ENCODE peak calls at places on chromosomes 12 and 14, in four cellular contexts. R, W, V and P are unnamed samples.

GRCh38 chr14:75911883-75912282 is 69.9 kb downstream of the TGFB3 start:
- DNase-seq in R (peak), W (no peak), V (no peak), P (no peak)

GRCh38 chr12:59320112-59320511 is 275.7 kb upstream of the SLC16A7 start:
- DNase-seq in R (no peak), W (no peak), V (no peak), P (no peak)

GRCh38 chr12:18461738-18462137 is 200.4 kb downstream of the PIK3C2G start:
- DNase-seq in R (no peak), W (no peak), V (no peak), P (no peak)

GRCh38 chr14:51953996-51954395 is 35.4 kb upstream of the RTRAF start:
- DNase-seq in R (no peak), W (no peak), V (no peak), P (no peak)

GRCh38 chr14:34363733-34364134 is 98.3 kb downstream of the SPTSSA start:
- DNase-seq in R (no peak), W (no peak), V (no peak), P (no peak)

GRCh38 chr14:95314609-95315008 is 5.1 kb downstream of the CLMN start:
- DNase-seq in R (no peak), W (no peak), V (peak), P (peak)

GRCh38 chr12:62792526-62792925 is 142.4 kb downstream of the PPM1H start:
- DNase-seq in R (no peak), W (no peak), V (no peak), P (no peak)

GRCh38 chr14:97442363-97442762 is 645.2 kb downstream of the VRK1 start:
- DNase-seq in R (no peak), W (no peak), V (peak), P (no peak)

GRCh38 chr14:59098377-59098776 is 90.1 kb upstream of the DAAM1 start:
- DNase-seq in R (no peak), W (no peak), V (no peak), P (no peak)

GRCh38 chr14:94342334-94342934 is 19.3 kb upstream of the SERPINA6 start:
- DNase-seq in R (no peak), W (no peak), V (peak), P (no peak)

GRCh38 chr12:1949771-1950470 is 31.5 kb upstream of the CACNA2D4 start:
- DNase-seq in R (peak), W (no peak), V (no peak), P (no peak)

GRCh38 chr12:107458163-107458562 is 227.4 kb upstream of the PWP1 start:
- DNase-seq in R (no peak), W (no peak), V (no peak), P (no peak)

GRCh38 chr12:107450541-107450940 is 235.1 kb upstream of the PWP1 start:
- DNase-seq in R (no peak), W (no peak), V (no peak), P (no peak)

GRCh38 chr12:107457536-107457935 is 228.1 kb upstream of the PWP1 start:
- DNase-seq in R (no peak), W (no peak), V (no peak), P (no peak)

GRCh38 chr12:107451246-107451645 is 234.4 kb upstream of the PWP1 start:
- DNase-seq in R (no peak), W (no peak), V (no peak), P (no peak)

DNA sequence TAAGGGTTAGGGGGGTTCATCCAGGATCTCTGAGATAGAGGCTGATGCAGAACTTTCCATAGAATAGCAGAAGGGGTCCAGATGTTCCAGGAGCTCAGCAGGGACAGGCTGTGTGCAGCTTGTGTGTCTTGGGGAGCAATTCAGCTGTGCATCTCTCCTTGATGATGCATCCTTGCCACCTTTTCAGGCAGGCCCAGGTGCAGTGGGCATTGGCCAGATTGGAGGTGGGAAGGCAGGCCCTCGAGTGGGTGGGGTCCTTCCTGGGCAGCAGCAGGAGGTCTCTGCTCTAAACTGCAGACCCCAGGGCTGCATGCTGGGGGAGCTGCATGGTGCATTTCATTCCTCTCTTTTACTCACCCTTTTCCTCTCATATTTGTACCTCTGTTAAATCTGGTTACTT is 231.2 kb upstream of the PWP1 start:
- DNase-seq in R (no peak), W (no peak), V (no peak), P (no peak)
- TF ChIP-seq CTCF in R (no peak), W (no peak), V (no peak), P (no peak)

DNA sequence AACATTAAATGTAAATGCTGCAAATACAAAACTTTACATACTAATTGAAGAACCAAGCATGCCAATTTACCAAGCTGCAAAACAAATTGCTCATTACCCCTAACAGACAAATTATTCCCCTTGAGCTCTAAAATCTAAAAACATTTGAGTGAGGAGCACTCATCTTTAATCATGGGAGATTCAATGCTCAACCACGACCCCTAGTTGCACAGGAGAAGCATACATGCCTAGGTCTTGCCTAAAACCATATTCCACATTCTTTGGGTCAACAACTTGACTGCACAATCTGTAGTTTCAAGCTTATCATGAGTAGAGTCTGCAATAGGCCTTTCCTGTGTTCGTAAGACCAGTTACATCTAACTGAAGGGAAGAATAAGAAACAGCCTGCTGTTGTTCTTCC is 69.7 kb downstream of the MGAT4C start:
- DNase-seq in R (no peak), W (no peak), V (peak), P (no peak)
- TF ChIP-seq CTCF in R (peak), W (no peak), V (no peak), P (no peak)

GRCh38 chr12:14416658-14417057 is 51.2 kb downstream of the ATF7IP start:
- DNase-seq in R (peak), W (no peak), V (peak), P (no peak)
- TF ChIP-seq CTCF in R (no peak), W (peak), V (no peak), P (no peak)

GRCh38 chr14:36070056-36071043 is 106.2 kb downstream of the PTCSC3 start:
- DNase-seq in R (peak), W (no peak), V (peak), P (peak)
- TF ChIP-seq CTCF in R (peak), W (no peak), V (peak), P (peak)